ENCODE peak calls at places on chromosomes 7 and 10, in seven cellular contexts. R is spleen, P is HCT116, N is stomach, W is tibial nerve, K is heart left ventricle, T is right lobe of liver. X is an unnamed sample.

GRCh38 chr10:60810437-60811182 is 32.3 kb downstream of the CDK1 start:
- DNase-seq in P (no peak), R (no peak), K (peak; percentile 38), W (no peak), T (no peak), N (peak; percentile 35), X (no peak)

GRCh38 chr7:133023370-133024075 is 58.4 kb downstream of the CHCHD3 start:
- DNase-seq in R (no peak), T (no peak), W (no peak), K (no peak), N (no peak), P (no peak), X (no peak)

GRCh38 chr7:29565982-29566746 is 2.5 kb downstream of the PRR15 start:
- DNase-seq in N (no peak), P (no peak), K (peak; percentile 12), W (no peak), T (peak; percentile 23), R (peak; percentile 76), X (peak; percentile 54)

GRCh38 chr10:104791471-104791870 is 150.4 kb downstream of the SORCS3 start:
- DNase-seq in K (no peak), N (no peak), R (no peak), T (no peak), W (no peak), P (no peak), X (no peak)

GRCh38 chr10:132360766-132361447 is 28.9 kb downstream of the LRRC27 start:
- DNase-seq in K (no peak), W (no peak), P (no peak), R (peak; percentile 82), T (no peak), N (no peak), X (no peak)

GRCh38 chr7:99126921-99127553 is 16.9 kb downstream of the SMURF1 start:
- DNase-seq in N (peak; percentile 37), W (no peak), T (no peak), R (no peak), K (no peak), P (no peak), X (no peak)

GRCh38 chr10:28393956-28394568 is 91.2 kb upstream of the MPP7 start:
- DNase-seq in T (peak; percentile 49), W (peak; percentile 74), P (peak; percentile 69), K (peak; percentile 48), N (peak; percentile 71), R (no peak), X (peak; percentile 54)

GRCh38 chr10:31395695-31396094 is 76.7 kb downstream of the ZEB1 start:
- DNase-seq in N (no peak), P (no peak), R (no peak), K (no peak), T (no peak), W (no peak), X (no peak)

GRCh38 chr10:13399752-13400151 is 51.7 kb upstream of the SEPHS1 start:
- DNase-seq in T (no peak), K (no peak), P (no peak), W (no peak), N (no peak), R (no peak), X (no peak)

GRCh38 chr7:24830440-24831050 is 73.3 kb upstream of the GSDME start:
- DNase-seq in N (no peak), R (no peak), P (no peak), W (no peak), T (no peak), K (no peak), X (no peak)

DNA sequence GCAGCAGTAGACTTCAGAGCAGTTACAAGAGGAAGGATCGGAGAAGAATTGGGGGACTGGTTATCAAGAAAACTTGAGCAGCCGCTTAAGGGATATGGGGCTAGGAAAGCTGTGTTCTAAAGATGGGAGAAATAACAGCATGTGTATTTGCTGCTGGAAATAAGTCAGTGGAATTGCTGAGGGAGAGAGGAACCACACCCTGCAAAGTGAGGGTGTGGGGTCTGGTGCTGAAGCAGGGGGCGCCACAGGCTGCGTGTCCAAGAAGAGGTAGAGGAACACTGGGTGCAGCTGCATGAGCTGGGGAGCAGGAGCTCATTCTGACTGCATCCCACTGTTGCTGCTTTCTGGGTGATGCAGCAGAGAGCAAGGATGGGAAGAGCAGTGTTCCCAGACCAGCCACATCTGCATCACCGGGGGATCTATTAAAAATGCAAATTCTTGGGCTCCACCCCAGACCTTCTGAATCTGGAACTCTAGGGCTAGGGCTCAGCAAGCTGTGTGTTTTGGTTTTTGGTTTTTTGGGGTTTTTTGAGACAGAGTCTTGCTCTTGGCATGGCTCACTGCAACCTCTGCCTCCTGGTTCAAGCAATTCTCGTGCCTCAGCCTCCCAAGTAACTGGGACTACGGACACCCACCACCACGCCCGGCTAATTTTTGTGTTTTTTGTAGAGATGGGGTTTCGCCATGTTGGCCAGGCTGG is 97.1 kb upstream of the DNAJB6 start:
- DNase-seq in P (no peak), T (no peak), K (no peak), W (no peak), R (no peak), N (no peak), X (no peak)
- TF ChIP-seq CTCF in P (peak; percentile 19), T (no peak), K (no peak), W (no peak), R (no peak), N (no peak), X (no peak)

GRCh38 chr7:78020874-78021249 is 222.3 kb downstream of the PHTF2 start:
- DNase-seq in P (no peak), K (no peak), N (no peak), W (no peak), R (no peak), T (no peak), X (no peak)

GRCh38 chr7:78020131-78020873 is 221.7 kb downstream of the PHTF2 start:
- DNase-seq in W (peak; percentile 83), K (peak; percentile 69), R (no peak), P (peak; percentile 45), N (peak; percentile 61), T (no peak), X (peak; percentile 61)

GRCh38 chr7:78018541-78019456 is 220.2 kb downstream of the PHTF2 start:
- DNase-seq in N (no peak), T (peak; percentile 22), W (peak; percentile 59), P (no peak), K (peak; percentile 21), R (peak; percentile 79), X (peak; percentile 52)

GRCh38 chr7:78017621-78018100 is 219.1 kb downstream of the PHTF2 start:
- DNase-seq in N (no peak), R (no peak), W (no peak), K (no peak), T (no peak), P (no peak), X (no peak)

DNA sequence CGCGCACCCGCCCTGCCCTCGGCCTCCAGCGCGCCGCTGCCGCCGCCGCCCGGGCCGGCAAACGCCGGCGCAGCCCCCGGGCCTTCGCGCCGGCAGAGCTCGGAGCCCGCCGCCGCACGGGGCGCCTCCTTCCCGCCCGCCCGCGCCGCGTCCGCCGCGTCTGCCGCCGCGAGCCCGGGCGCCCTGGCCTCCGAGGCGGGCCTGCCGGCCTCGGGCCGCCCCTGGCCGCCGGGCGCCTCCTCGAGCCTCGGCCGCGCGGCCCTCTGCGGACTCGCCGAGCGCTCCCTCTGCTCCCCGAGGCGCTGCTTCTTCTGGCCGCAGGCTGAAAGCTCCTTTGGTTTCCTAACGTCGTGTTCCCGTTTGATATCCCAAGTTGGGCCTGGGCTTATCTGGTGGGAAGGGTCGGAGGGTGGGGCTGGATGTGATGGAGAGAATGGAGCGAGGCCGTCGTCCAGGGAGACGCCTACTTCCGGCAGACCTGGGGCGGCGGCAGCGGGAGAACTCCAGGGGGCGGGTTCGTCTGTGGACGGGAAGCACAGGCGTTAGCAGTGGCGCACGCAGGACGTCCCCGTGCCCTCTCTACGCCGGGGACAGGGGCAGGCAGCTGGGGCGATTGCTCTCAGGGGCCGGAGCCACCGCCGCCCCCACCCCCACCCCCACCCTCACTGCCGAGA is 221.0 kb downstream of the PHTF2 start:
- DNase-seq in R (peak; percentile 92), P (peak; percentile 23), N (peak; percentile 88), T (peak; percentile 93), W (peak; percentile 88), K (peak; percentile 93), X (peak; percentile 94)
- TF ChIP-seq POLR2A in R (no peak), P (peak; percentile 14), N (no peak), T (peak; percentile 90), W (peak; percentile 61), K (peak; percentile 9), X (peak; percentile 84)

GRCh38 chr10:26653004-26653403 is 44.5 kb upstream of the PDSS1 start:
- DNase-seq in R (peak; percentile 75), N (no peak), K (no peak), T (no peak), W (no peak), P (no peak), X (no peak)

GRCh38 chr10:26650406-26650805 is 47.1 kb upstream of the PDSS1 start:
- DNase-seq in P (no peak), W (no peak), K (no peak), R (no peak), N (no peak), T (no peak), X (no peak)

GRCh38 chr10:26642896-26643653 is 54.4 kb upstream of the PDSS1 start:
- DNase-seq in W (no peak), P (no peak), N (no peak), K (no peak), R (no peak), T (no peak), X (no peak)

GRCh38 chr10:26647602-26648244 is 49.8 kb upstream of the PDSS1 start:
- DNase-seq in R (no peak), P (no peak), T (no peak), W (no peak), N (no peak), K (no peak), X (no peak)
- TF ChIP-seq CTCF in R (no peak), P (no peak), T (no peak), W (no peak), N (no peak), K (no peak), X (no peak)

DNA sequence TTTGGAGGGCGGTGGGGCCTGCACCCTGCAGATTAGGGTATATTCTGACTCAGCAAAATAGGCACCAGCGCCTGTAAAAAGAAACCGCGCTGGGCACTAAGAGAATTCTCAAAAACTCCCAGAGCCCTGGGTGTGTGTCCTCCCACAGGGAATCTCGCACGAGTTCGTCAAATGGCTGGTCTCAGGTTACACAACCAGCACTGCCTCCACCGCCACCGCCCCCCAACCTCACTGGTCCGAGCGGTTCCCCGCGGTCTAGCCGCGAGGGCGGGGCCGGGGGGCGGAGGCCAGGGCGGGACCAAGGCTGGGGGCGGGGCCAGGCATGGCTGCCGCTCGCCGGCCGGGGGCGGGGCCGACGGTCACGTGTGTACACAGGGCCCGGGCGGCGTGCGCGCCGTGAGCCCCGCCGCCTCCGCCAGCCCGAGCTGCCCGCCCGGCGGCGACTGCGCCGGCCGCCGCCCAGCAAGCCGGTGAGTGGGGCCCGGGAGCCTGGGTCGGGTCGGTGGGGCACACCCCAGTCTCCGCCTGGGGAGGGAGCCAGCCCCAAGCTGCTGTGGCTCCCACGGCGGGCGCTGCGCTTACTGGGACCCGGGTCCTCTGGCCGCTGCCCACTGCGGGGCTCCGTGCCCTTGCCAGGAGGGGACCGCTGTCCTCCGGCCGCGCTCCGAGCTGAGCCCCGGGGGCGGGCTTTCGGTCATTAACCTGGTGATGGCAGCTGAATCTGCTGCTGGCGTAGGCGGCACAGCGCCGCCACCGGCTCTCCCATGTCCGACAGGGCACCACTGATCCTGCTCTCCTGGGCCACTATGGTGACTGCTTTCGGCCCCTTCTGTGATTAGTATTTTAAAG is at the start of gene GPR146:
- DNase-seq in N (peak; percentile 97), W (peak; percentile 98), T (peak; percentile 98), P (peak; percentile 86), R (peak; percentile 98), K (peak; percentile 98), X (peak; percentile 99)
- TF ChIP-seq POLR2A in N (no peak), W (peak; percentile 81), T (peak; percentile 81), P (peak; percentile 21), R (no peak), K (no peak), X (peak; percentile 47)

GRCh38 chr10:57338823-57339558 is 928.7 kb downstream of the IPMK start:
- DNase-seq in R (no peak), N (no peak), K (no peak), W (peak; percentile 38), T (no peak), P (no peak), X (no peak)
- TF ChIP-seq CTCF in R (peak; percentile 55), N (no peak), K (peak; percentile 56), W (peak; percentile 46), T (peak; percentile 67), P (peak; percentile 64), X (peak; percentile 46)